ENCODE peak calls at places on chromosomes 2 and 18, in four cellular contexts. P is mesothelial cell of epicardium; O is Right ventricle myocardium superior; K is stimulated activated CD4-positive, alpha-beta T cell treated with anti-CD3 and anti-CD28 coated beads, Interleukin-12 subunit alpha, Interleukin-12 subunit beta, amount 100 ng/mL, for 4 hours. S is an unnamed sample.

GRCh38 chr2:149467461-149467860 is 120.1 kb downstream of the MMADHC start:
- DNase-seq in O (no peak), K (no peak), P (no peak), S (no peak)

GRCh38 chr2:202932425-202933138 is 20.5 kb downstream of the CARF start:
- DNase-seq in P (no peak), O (no peak), K (no peak), S (no peak)

GRCh38 chr2:239322414-239323086 is 78.3 kb downstream of the HDAC4 start:
- DNase-seq in O (no peak), K (no peak), P (peak; percentile 28), S (no peak)

GRCh38 chr18:79797518-79798345 is at the start of gene KCNG2:
- DNase-seq in P (peak; percentile 64), O (no peak), K (peak; percentile 3), S (no peak)

GRCh38 chr2:46779447-46779941 is 136.1 kb downstream of the MCFD2 start:
- DNase-seq in K (no peak), P (no peak), O (no peak), S (no peak)

GRCh38 chr2:235603659-235604058 is 109.8 kb downstream of the AGAP1 start:
- DNase-seq in K (no peak), P (no peak), O (no peak), S (no peak)

GRCh38 chr18:6222271-6222670 is 192.4 kb downstream of the L3MBTL4 start:
- DNase-seq in K (no peak), P (no peak), O (no peak), S (no peak)

GRCh38 chr2:231795525-231796327 is 9.5 kb downstream of the COPS7B start:
- DNase-seq in P (no peak), K (no peak), O (no peak), S (no peak)

GRCh38 chr18:46325836-46326235 is 221.7 kb downstream of the HAUS1 start:
- DNase-seq in P (no peak), O (no peak), K (no peak), S (no peak)

GRCh38 chr2:17918789-17919188 is 40.3 kb downstream of the KCNS3 start:
- DNase-seq in K (no peak), P (no peak), O (no peak), S (no peak)

GRCh38 chr18:67599277-67599676 is 82.8 kb upstream of the DSEL start:
- DNase-seq in P (no peak), O (no peak), K (no peak), S (no peak)

GRCh38 chr2:209095432-209095831 is 328.4 kb upstream of the MAP2 start:
- DNase-seq in K (no peak), P (no peak), O (no peak), S (no peak)

GRCh38 chr2:8529706-8530277 is 152.1 kb upstream of the ID2 start:
- DNase-seq in K (no peak), O (no peak), P (no peak), S (no peak)

GRCh38 chr2:88126772-88127637 is 857 bp downstream of the FABP1 start:
- DNase-seq in O (no peak), P (no peak), K (no peak), S (no peak)

GRCh38 chr2:46181306-46181705 is 115.9 kb upstream of the EPAS1 start:
- DNase-seq in K (no peak), P (no peak), O (no peak), S (no peak)

GRCh38 chr18:44792456-44793080 is 111.9 kb downstream of the SETBP1 start:
- DNase-seq in O (no peak), K (no peak), P (no peak), S (no peak)

GRCh38 chr18:44839239-44839666 is 158.6 kb downstream of the SETBP1 start:
- DNase-seq in P (no peak), K (peak; percentile 51), O (peak; percentile 83), S (peak; percentile 67)

GRCh38 chr2:58039170-58039611 is 7.4 kb upstream of the VRK2 start:
- DNase-seq in K (no peak), O (no peak), P (no peak), S (no peak)